ENCODE peak calls at places on chromosomes 11 and 22, in eight cellular contexts. O is naive B cell; I is activated naive CD4-positive, alpha-beta T cell; H is stimulated activated naive CD4-positive, alpha-beta T cell treated with Interleukin-2 at 50 U/mL for 16 hours; A is HFF-Myc; S is thyroid gland; N is lower lobe of right lung; Q is endodermal cell. K is an unnamed sample.
A peak's percentile ranks its signal among the peaks of the same experiment; 100 is the strongest.

GRCh38 chr22:41831383-41831782 is 1.5 kb upstream of the SREBF2 start:
- DNase-seq in O (peak; percentile 29), I (no peak), H (no peak), A (no peak), S (no peak), N (no peak), Q (no peak), K (peak; percentile 25)

GRCh38 chr11:73295996-73296318 is 12.1 kb upstream of the ARHGEF17 start:
- DNase-seq in O (no peak), I (no peak), H (no peak), A (no peak), S (no peak), N (no peak), Q (no peak), K (no peak)

GRCh38 chr22:17091851-17092250 is 7.1 kb downstream of the IL17RA start:
- DNase-seq in O (no peak), I (no peak), H (no peak), A (no peak), S (no peak), N (no peak), Q (peak; percentile 56), K (no peak)

GRCh38 chr11:96002339-96002738 is 78.4 kb upstream of the MTMR2 start:
- DNase-seq in O (no peak), I (no peak), H (no peak), A (no peak), S (no peak), N (no peak), Q (no peak), K (no peak)

GRCh38 chr11:125211191-125211953 is 46.8 kb downstream of the PKNOX2 start:
- DNase-seq in O (no peak), I (no peak), H (no peak), A (no peak), S (no peak), N (no peak), Q (peak; percentile 79), K (no peak)

GRCh38 chr22:29748248-29748893 is 18.4 kb downstream of the ZMAT5 start:
- DNase-seq in O (no peak), I (no peak), H (no peak), A (no peak), S (no peak), N (no peak), Q (no peak), K (no peak)

GRCh38 chr11:61524446-61524845 is 15.9 kb downstream of the LRRC10B start:
- DNase-seq in O (no peak), I (no peak), H (no peak), A (no peak), S (no peak), N (no peak), Q (no peak), K (no peak)

GRCh38 chr11:8011981-8012444 is 24.9 kb downstream of the EIF3F start:
- DNase-seq in O (no peak), I (no peak), H (no peak), A (no peak), S (no peak), N (no peak), Q (no peak), K (no peak)

GRCh38 chr11:123434262-123434661 is 4.2 kb downstream of the GRAMD1B start:
- DNase-seq in O (no peak), I (no peak), H (no peak), A (no peak), S (no peak), N (no peak), Q (peak; percentile 82), K (no peak)

GRCh38 chr11:12005476-12005875 is 3.0 kb downstream of the DKK3 start:
- DNase-seq in O (no peak), I (no peak), H (no peak), A (no peak), S (no peak), N (no peak), Q (no peak), K (no peak)

GRCh38 chr11:59145534-59145933 is 2.9 kb downstream of the FAM111A start:
- DNase-seq in O (no peak), I (no peak), H (no peak), A (no peak), S (no peak), N (no peak), Q (no peak), K (no peak)

GRCh38 chr11:92980291-92980690 is 10.8 kb downstream of the MTNR1B start:
- DNase-seq in O (no peak), I (no peak), H (no peak), A (no peak), S (no peak), N (no peak), Q (no peak), K (no peak)

GRCh38 chr11:33685061-33685460 is 15.6 kb downstream of the C11orf91 start:
- DNase-seq in O (no peak), I (no peak), H (no peak), A (no peak), S (no peak), N (no peak), Q (no peak), K (no peak)

GRCh38 chr11:61972112-61972795 is 4.8 kb upstream of the FTH1 start:
- DNase-seq in O (no peak), I (no peak), H (no peak), A (no peak), S (no peak), N (no peak), Q (no peak), K (peak; percentile 32)

GRCh38 chr11:8814923-8815240 is 96.1 kb upstream of the AKIP1 start:
- DNase-seq in O (no peak), I (no peak), H (no peak), A (no peak), S (no peak), N (no peak), Q (peak; percentile 48), K (no peak)

GRCh38 chr22:17921871-17922821 is 102.2 kb downstream of the MICAL3 start:
- DNase-seq in O (no peak), I (no peak), H (no peak), A (no peak), S (peak; percentile 84), N (no peak), Q (peak; percentile 94), K (no peak)

GRCh38 chr11:115499891-115500290 is 4.3 kb downstream of the CADM1 start:
- DNase-seq in O (no peak), I (no peak), H (no peak), A (no peak), S (no peak), N (no peak), Q (no peak), K (no peak)

GRCh38 chr11:6452219-6452618 is 11.4 kb upstream of the HPX start:
- DNase-seq in O (no peak), I (no peak), H (no peak), A (no peak), S (no peak), N (no peak), Q (no peak), K (no peak)

GRCh38 chr22:49938565-49939136 is 20.2 kb downstream of the CRELD2 start:
- DNase-seq in O (no peak), I (no peak), H (no peak), A (no peak), S (no peak), N (no peak), Q (no peak), K (no peak)

GRCh38 chr11:1761857-1762536 is 1.7 kb downstream of the CTSD start:
- DNase-seq in O (no peak), I (no peak), H (no peak), A (no peak), S (no peak), N (peak; percentile 48), Q (no peak), K (no peak)

K was measured in breast epithelium.